ENCODE peak calls at places on chromosomes 12 and 14, in five cellular contexts. A is prostate gland; J is HL-60; D is CD8-positive, alpha-beta T cell; S is endothelial cell. E is an unnamed sample.

GRCh38 chr12:6135071-6135470 is 10.6 kb upstream of the VWF start:
- DNase-seq in D (no peak), A (no peak), S (no peak), J (no peak), E (no peak)

GRCh38 chr12:27970391-27970980 is 2.0 kb downstream of the PTHLH start:
- DNase-seq in A (no peak), S (peak; percentile 45), J (no peak), D (no peak), E (no peak)

GRCh38 chr12:53123578-53124351 is 20.5 kb downstream of the SOAT2 start:
- DNase-seq in D (no peak), A (no peak), J (no peak), S (no peak), E (no peak)

GRCh38 chr14:72634910-72635647 is 258.8 kb downstream of the DPF3 start:
- DNase-seq in A (no peak), S (no peak), D (no peak), J (no peak), E (no peak)

GRCh38 chr12:107359382-107359781 is 266.0 kb upstream of the CRY1 start:
- DNase-seq in J (no peak), S (no peak), A (no peak), D (no peak), E (no peak)

GRCh38 chr14:51738754-51739153 is 87.0 kb downstream of the FRMD6 start:
- DNase-seq in J (no peak), D (no peak), S (peak; percentile 7), A (no peak), E (no peak)

GRCh38 chr14:63922696-63923421 is 70.1 kb downstream of the SYNE2 start:
- DNase-seq in S (no peak), A (peak; percentile 83), J (no peak), D (no peak), E (peak; percentile 19)

GRCh38 chr14:23864252-23864651 is 89.3 kb upstream of the DHRS4 start:
- DNase-seq in J (no peak), D (no peak), A (no peak), S (no peak), E (no peak)

GRCh38 chr14:24094839-24095195 is 706 bp downstream of the PCK2 start:
- DNase-seq in J (no peak), D (no peak), S (peak; percentile 13), A (no peak), E (no peak)

GRCh38 chr12:101969-102878 is 35.7 kb downstream of the IQSEC3 start:
- DNase-seq in A (no peak), S (peak; percentile 22), D (no peak), J (no peak), E (no peak)

GRCh38 chr12:63931703-63932102 is 87.2 kb downstream of the SRGAP1 start:
- DNase-seq in J (no peak), S (no peak), D (no peak), A (no peak), E (no peak)

GRCh38 chr12:69655616-69656336 is 43.3 kb downstream of the BEST3 start:
- DNase-seq in D (no peak), J (no peak), A (no peak), S (no peak), E (no peak)

GRCh38 chr12:104730761-104731160 is 227.3 kb downstream of the SLC41A2 start:
- DNase-seq in J (no peak), D (no peak), A (no peak), S (no peak), E (no peak)

GRCh38 chr14:105212541-105213305 is 31.6 kb upstream of the NUDT14 start:
- DNase-seq in S (no peak), A (no peak), J (no peak), D (no peak), E (no peak)

GRCh38 chr14:32986791-32987545 is 48.3 kb downstream of the NPAS3 start:
- DNase-seq in J (no peak), D (no peak), A (no peak), S (no peak), E (no peak)

GRCh38 chr14:104315169-104315568 is 176.8 kb downstream of the KIF26A start:
- DNase-seq in D (no peak), J (no peak), S (no peak), A (no peak), E (no peak)

GRCh38 chr14:104196461-104197180 is 58.2 kb downstream of the KIF26A start:
- DNase-seq in A (no peak), D (no peak), J (no peak), S (no peak), E (no peak)

GRCh38 chr12:70982286-70982685 is 61.7 kb upstream of the PTPRR start:
- DNase-seq in S (no peak), D (no peak), A (no peak), J (no peak), E (no peak)

GRCh38 chr14:87888136-87888999 is 104.6 kb downstream of the GALC start:
- DNase-seq in D (no peak), J (peak; percentile 28), A (no peak), S (peak; percentile 67), E (no peak)

GRCh38 chr14:32382704-32383103 is 53.6 kb downstream of the AKAP6 start:
- DNase-seq in S (peak; percentile 9), J (no peak), A (no peak), D (no peak), E (no peak)

GRCh38 chr12:93302331-93303229 is 75.1 kb upstream of the NUDT4 start:
- DNase-seq in A (no peak), S (no peak), J (no peak), D (no peak), E (no peak)

GRCh38 chr14:31060253-31060875 is 34.2 kb upstream of the STRN3 start:
- DNase-seq in S (no peak), D (no peak), A (no peak), J (no peak), E (no peak)

GRCh38 chr14:33163109-33163508 is 224.4 kb downstream of the NPAS3 start:
- DNase-seq in D (no peak), J (no peak), A (no peak), S (no peak), E (no peak)

DNA sequence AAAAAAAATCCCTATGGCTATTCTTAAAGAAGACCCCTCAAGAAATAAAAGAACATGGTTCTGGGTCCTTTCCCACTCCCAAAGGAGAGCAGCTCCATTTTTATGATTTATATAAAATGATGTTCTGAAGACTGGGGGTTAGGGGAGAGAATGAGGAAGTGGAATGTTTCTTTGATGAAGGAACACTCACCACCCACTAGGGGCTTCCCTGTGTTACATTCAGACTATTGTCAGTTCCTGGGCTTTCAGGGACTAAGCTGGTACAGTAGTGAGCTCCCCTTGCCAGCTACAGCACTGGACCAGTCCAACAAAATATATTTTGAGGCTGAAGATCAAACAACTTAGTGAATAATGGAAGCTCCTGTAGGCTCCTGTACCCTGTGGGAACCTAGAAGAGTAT is 98.9 kb downstream of the HMGA2 start:
- DNase-seq in S (no peak), A (no peak), D (no peak), J (peak; percentile 14), E (no peak)
- TF ChIP-seq CTCF in S (no peak), A (no peak), D (no peak), J (no peak), E (no peak)

DNA sequence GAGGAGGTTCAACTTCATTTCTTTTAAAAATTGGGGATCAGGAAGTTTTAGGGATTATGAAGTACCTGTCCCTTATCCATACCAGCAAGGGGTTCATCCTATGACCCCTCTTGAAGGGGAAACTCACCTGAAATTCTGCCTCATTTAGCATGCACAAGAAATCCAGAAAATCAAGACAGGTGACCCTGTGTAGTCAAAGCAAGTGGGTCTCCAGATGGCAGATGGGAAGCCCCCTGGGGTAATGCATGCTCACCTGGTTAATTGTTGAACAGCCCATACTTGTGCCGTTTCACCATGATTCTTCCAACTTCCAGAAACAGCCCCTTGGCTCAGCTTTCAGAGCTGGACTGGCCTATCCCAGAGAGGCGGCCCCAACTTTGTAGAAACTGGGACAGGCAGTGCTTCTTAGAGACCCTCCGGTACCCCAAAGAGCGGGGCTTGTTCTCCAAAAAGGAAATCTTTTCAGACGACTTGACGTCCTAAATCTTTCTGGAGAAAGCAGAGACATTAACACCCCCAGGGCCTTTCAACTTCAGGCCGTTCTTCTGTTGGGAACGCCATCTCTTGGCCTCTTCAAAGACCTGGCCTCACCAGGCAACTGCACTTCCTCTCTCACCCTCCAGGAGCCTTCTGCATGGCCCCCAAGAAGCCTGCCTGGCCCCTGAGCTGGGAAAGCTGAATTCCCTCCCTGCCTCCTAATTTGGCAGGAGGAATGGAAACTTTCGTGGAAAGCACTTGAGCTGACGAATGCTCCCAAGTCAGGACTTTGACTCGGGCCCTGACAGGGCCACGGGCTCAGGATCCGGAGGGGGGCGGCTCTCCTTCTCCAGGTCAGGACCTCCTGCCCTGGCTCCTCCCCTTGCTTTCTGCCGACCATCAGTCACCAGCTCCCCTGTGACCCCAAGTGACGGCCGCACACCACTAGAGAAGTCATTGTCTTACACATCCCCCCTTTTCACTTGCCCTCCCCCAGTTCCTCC is 66.1 kb upstream of the ESRRB start:
- DNase-seq in J (no peak), D (peak; percentile 13), A (no peak), S (no peak), E (no peak)
- TF ChIP-seq CTCF in J (no peak), D (no peak), A (no peak), S (no peak), E (no peak)

GRCh38 chr12:120750806-120751205 is 25.2 kb downstream of the ACADS start:
- DNase-seq in D (no peak), S (no peak), A (no peak), J (no peak), E (no peak)
- TF ChIP-seq CTCF in D (no peak), S (no peak), A (no peak), J (no peak), E (no peak)

DNA sequence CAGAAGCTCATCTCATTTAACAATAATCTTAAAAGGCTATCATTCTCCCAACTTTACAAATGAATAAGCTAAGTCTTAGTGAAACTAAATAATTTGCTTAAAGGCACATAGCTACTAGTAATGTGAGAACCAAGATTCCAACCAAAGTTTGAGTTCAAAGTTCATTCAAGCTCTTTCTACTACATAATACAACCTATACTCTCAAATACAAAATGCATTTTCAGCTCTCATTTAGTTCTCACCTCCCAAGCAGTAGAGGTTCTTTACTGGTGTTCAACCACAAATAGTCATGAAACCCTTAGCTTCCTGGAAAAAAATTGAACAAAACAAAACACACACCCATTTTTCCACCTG is 43.5 kb downstream of the DDHD1 start:
- DNase-seq in D (no peak), S (no peak), A (no peak), J (no peak), E (no peak)
- TF ChIP-seq CTCF in D (no peak), S (no peak), A (no peak), J (no peak), E (no peak)

GRCh38 chr12:113261847-113262470 is 40.7 kb downstream of the TPCN1 start:
- DNase-seq in A (no peak), D (no peak), S (no peak), J (peak; percentile 78), E (no peak)

GRCh38 chr12:113259499-113259953 is 38.3 kb downstream of the TPCN1 start:
- DNase-seq in A (no peak), D (no peak), S (no peak), J (no peak), E (no peak)

GRCh38 chr12:113257564-113257963 is 36.3 kb downstream of the TPCN1 start:
- DNase-seq in J (no peak), D (no peak), A (no peak), S (no peak), E (no peak)

GRCh38 chr12:113260636-113261300 is 39.5 kb downstream of the TPCN1 start:
- DNase-seq in A (no peak), D (no peak), J (no peak), S (no peak), E (no peak)

DNA sequence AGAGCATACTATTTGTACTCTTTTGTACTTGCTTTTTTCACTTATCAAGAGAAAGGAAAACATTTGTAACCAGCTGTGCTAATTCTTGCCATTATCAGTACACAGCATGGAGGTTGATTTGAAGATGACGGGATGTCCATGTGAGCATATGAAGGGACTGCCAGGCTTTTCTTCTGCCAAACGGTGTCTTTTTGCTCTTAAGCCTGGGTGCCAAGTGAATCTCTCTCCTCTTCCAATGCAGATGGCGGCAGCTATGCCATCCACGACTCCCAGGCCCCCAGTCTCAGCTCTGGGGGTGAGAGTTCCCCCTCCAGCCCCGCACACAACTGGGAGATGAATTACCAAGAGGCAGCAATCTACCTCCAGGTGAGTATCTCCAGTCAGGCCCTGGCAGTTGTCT is 38.9 kb downstream of the TPCN1 start:
- DNase-seq in S (no peak), J (no peak), A (no peak), D (no peak), E (no peak)
- TF ChIP-seq CTCF in S (no peak), J (no peak), A (no peak), D (no peak), E (no peak)